ENCODE peak calls at places on chromosomes 11 and 22, in ten cellular contexts. J is AG10803, G is brain microvascular endothelial cell, K is thoracic aorta, R is right lobe of liver, W is fibroblast of lung, M is vagina, Y is DND-41, S is lower lobe of right lung, V is retinal pigment epithelial cell. F is an unnamed sample.

GRCh38 chr22:41513391-41513790 is 30.9 kb downstream of the POLR3H start:
- DNase-seq in K (no peak), R (no peak), M (no peak), J (no peak), S (no peak), W (no peak), Y (no peak), V (no peak), G (no peak), F (no peak)

GRCh38 chr11:22703561-22703960 is 37.1 kb downstream of the GAS2 start:
- DNase-seq in M (no peak), S (no peak), J (no peak), V (peak), R (no peak), G (no peak), K (no peak), Y (no peak), W (peak), F (no peak)

GRCh38 chr11:72350752-72351151 is 83.6 kb downstream of the CLPB start:
- DNase-seq in Y (no peak), W (no peak), S (no peak), J (no peak), K (no peak), R (no peak), G (no peak), V (no peak), M (no peak), F (no peak)

GRCh38 chr11:15536438-15536837 is 421.7 kb downstream of the INSC start:
- DNase-seq in R (no peak), M (no peak), Y (no peak), S (no peak), J (no peak), K (no peak), V (no peak), G (no peak), W (no peak), F (no peak)

GRCh38 chr11:47923667-47924066 is 56.7 kb upstream of the PTPRJ start:
- DNase-seq in Y (no peak), R (no peak), J (peak), W (peak), S (peak), V (no peak), M (no peak), K (no peak), G (no peak), F (no peak)

GRCh38 chr11:2832718-2833020 is 52.9 kb downstream of the CDKN1C start:
- DNase-seq in G (no peak), J (no peak), K (no peak), Y (no peak), M (no peak), V (no peak), S (no peak), W (no peak), R (no peak), F (no peak)

GRCh38 chr22:44085743-44086741 is 61.9 kb downstream of the PARVB start:
- DNase-seq in M (peak), G (peak), R (no peak), K (no peak), W (peak), S (peak), Y (peak), J (peak), V (peak), F (no peak)

GRCh38 chr22:40009953-40010751 is 15.4 kb downstream of the FAM83F start:
- DNase-seq in R (no peak), M (no peak), G (no peak), V (no peak), S (peak), Y (no peak), K (no peak), W (no peak), J (no peak), F (no peak)

GRCh38 chr11:86497310-86497709 is 122.6 kb downstream of the CCDC81 start:
- DNase-seq in V (peak), G (peak), K (no peak), S (no peak), M (no peak), R (no peak), J (peak), W (peak), Y (no peak), F (no peak)

GRCh38 chr11:74154621-74155281 is 16.1 kb downstream of the C2CD3 start:
- DNase-seq in K (no peak), G (no peak), S (no peak), M (no peak), J (peak), V (no peak), Y (no peak), R (no peak), W (peak), F (no peak)

GRCh38 chr11:95565692-95566091 is 223.9 kb downstream of the FAM76B start:
- DNase-seq in G (no peak), R (no peak), Y (no peak), J (no peak), W (no peak), M (no peak), V (no peak), S (no peak), K (no peak), F (no peak)

GRCh38 chr11:113991170-113991569 is 16.3 kb downstream of the HTR3A start:
- DNase-seq in S (no peak), G (peak), J (no peak), R (no peak), M (no peak), K (no peak), Y (peak), V (no peak), W (peak), F (no peak)

GRCh38 chr11:2298795-2299747 is 2.6 kb downstream of the C11orf21 start:
- DNase-seq in G (no peak), W (no peak), M (peak), R (peak), V (no peak), Y (peak), S (peak), J (no peak), K (no peak), F (peak)

GRCh38 chr11:128303383-128303782 is 284.0 kb downstream of the ETS1 start:
- DNase-seq in W (no peak), G (no peak), Y (no peak), V (no peak), R (no peak), K (no peak), J (no peak), S (no peak), M (no peak), F (no peak)

GRCh38 chr11:103257360-103257759 is 148.1 kb downstream of the DYNC2H1 start:
- DNase-seq in V (no peak), W (peak), J (peak), S (no peak), R (no peak), Y (no peak), M (no peak), K (no peak), G (peak), F (no peak)

GRCh38 chr22:50305658-50306566 is 1.5 kb downstream of the PLXNB2 start:
- DNase-seq in Y (no peak), R (peak), W (peak), V (peak), M (peak), S (peak), J (peak), G (peak), K (peak), F (peak)

GRCh38 chr11:24198458-24198857 is 298.4 kb upstream of the LUZP2 start:
- DNase-seq in G (peak), V (no peak), W (peak), R (no peak), M (no peak), Y (no peak), S (no peak), K (no peak), J (peak), F (no peak)

GRCh38 chr11:100956321-100956720 is 173.3 kb downstream of the PGR start:
- DNase-seq in V (no peak), S (no peak), W (no peak), Y (no peak), J (no peak), M (no peak), R (no peak), G (no peak), K (no peak), F (no peak)

GRCh38 chr22:18023509-18024275 is 669 bp downstream of the MICAL3 start:
- DNase-seq in K (peak), J (peak), M (no peak), R (peak), S (no peak), V (peak), W (peak), G (no peak), Y (peak), F (peak)

GRCh38 chr11:12143461-12144258 is 33.3 kb downstream of the MICAL2 start:
- DNase-seq in G (peak), K (no peak), V (no peak), S (no peak), M (no peak), Y (no peak), W (peak), J (no peak), R (no peak), F (no peak)

GRCh38 chr11:76023408-76024068 is 182.8 kb downstream of the WNT11 start:
- DNase-seq in V (no peak), G (no peak), R (no peak), W (no peak), J (no peak), S (no peak), K (no peak), Y (no peak), M (no peak), F (no peak)

GRCh38 chr11:96045622-96046456 is 121.9 kb upstream of the MTMR2 start:
- DNase-seq in V (peak), S (no peak), Y (no peak), R (no peak), W (peak), J (peak), M (no peak), G (peak), K (peak), F (peak)

GRCh38 chr11:134223066-134223465 is 701 bp downstream of the NCAPD3 start:
- DNase-seq in K (no peak), M (no peak), W (no peak), R (no peak), S (no peak), Y (no peak), G (no peak), J (no peak), V (no peak), F (no peak)

GRCh38 chr11:43972366-43972765 is 29.9 kb downstream of the C11orf96 start:
- DNase-seq in W (no peak), J (no peak), V (no peak), S (no peak), R (no peak), K (no peak), G (no peak), M (no peak), Y (no peak), F (peak)

GRCh38 chr11:56214537-56214936 is 19.5 kb downstream of the OR5T2 start:
- DNase-seq in K (no peak), G (no peak), W (no peak), V (no peak), S (no peak), M (no peak), R (no peak), Y (no peak), J (no peak), F (no peak)

GRCh38 chr11:16002942-16003341 is 353.4 kb downstream of the SOX6 start:
- DNase-seq in R (no peak), K (no peak), V (no peak), Y (no peak), W (no peak), M (no peak), G (no peak), S (no peak), J (no peak), F (no peak)

GRCh38 chr11:111077938-111078337 is 167.6 kb upstream of the POU2AF2 start:
- DNase-seq in W (no peak), Y (no peak), J (no peak), G (no peak), V (no peak), K (no peak), M (no peak), S (no peak), R (no peak), F (no peak)

GRCh38 chr22:25777870-25778269 is 35.9 kb downstream of the MYO18B start:
- DNase-seq in R (no peak), J (peak), K (no peak), S (no peak), M (no peak), G (peak), W (peak), V (no peak), Y (peak), F (no peak)

GRCh38 chr11:68904458-68904847 is 762 bp downstream of the IGHMBP2 start:
- DNase-seq in G (peak), Y (peak), W (no peak), V (no peak), M (no peak), S (no peak), R (no peak), J (no peak), K (no peak), F (no peak)

GRCh38 chr11:118084247-118084646 is 2.5 kb downstream of the SMIM35 start:
- DNase-seq in S (no peak), M (no peak), Y (no peak), K (no peak), R (no peak), V (no peak), J (peak), W (no peak), G (no peak), F (no peak)

GRCh38 chr11:134658481-134659080 is 246.5 kb upstream of the B3GAT1 start:
- DNase-seq in K (no peak), S (no peak), W (no peak), Y (peak), G (no peak), V (no peak), J (no peak), M (peak), R (no peak), F (peak)

GRCh38 chr11:129451524-129451923 is 75.9 kb downstream of the BARX2 start:
- DNase-seq in R (no peak), W (no peak), S (no peak), K (no peak), J (no peak), M (no peak), G (no peak), Y (no peak), V (peak), F (no peak)

GRCh38 chr11:75338516-75339218 is 12.8 kb downstream of the ARRB1 start:
- DNase-seq in M (no peak), R (no peak), G (peak), Y (no peak), W (peak), K (no peak), S (no peak), J (peak), V (no peak), F (peak)

DNA sequence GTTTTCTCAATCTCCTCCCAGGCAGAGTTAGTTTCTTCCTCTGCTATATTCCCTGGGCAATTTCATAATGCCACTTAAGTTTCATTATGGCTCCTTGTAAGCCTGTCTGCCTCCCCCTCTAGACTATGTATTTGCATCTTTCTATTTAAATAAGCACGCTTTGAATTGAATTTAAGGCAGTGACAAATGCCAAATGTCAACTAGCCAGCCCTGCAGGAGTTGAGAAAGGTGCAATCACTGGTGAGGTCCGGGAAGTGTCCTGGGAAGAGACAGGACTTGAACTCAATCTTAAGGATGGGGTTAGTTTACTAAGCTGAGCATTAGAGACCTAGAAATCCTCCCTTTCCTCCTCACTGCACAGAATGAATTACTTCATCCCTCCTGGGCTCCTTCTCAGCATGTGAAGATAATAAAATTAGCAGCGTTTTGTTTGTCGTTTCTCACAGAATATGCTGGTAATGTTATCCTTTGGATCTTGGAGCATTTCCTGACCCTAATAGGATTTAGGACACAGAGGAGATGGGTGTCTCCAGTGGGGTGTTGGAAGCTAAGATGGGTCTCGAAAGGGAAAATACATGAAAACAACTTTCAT is 1.6 kb downstream of the TCP11L1 start:
- DNase-seq in Y (no peak), J (no peak), R (no peak), V (no peak), S (no peak), K (no peak), W (no peak), G (no peak), M (no peak), F (no peak)
- H3K4me3 ChIP-seq in Y (peak), J (peak), R (no peak), V (no peak), S (peak), K (peak), W (peak), G (peak), M (peak), F (peak)

GRCh38 chr22:28034760-28035401 is 115.8 kb upstream of the PITPNB start:
- DNase-seq in K (no peak), V (no peak), G (peak), M (peak), W (peak), Y (peak), S (no peak), J (peak), R (no peak), F (peak)
- H3K4me3 ChIP-seq in K (no peak), V (no peak), G (no peak), M (no peak), W (no peak), Y (peak), S (no peak), J (no peak), R (no peak), F (no peak)

GRCh38 chr22:31342389-31343125 is 3.6 kb downstream of the PATZ1 start:
- DNase-seq in V (no peak), M (no peak), J (no peak), G (no peak), S (no peak), K (no peak), Y (no peak), R (no peak), W (no peak), F (no peak)
- H3K4me3 ChIP-seq in V (peak), M (no peak), J (no peak), G (peak), S (peak), K (peak), Y (no peak), R (no peak), W (no peak), F (peak)

DNA sequence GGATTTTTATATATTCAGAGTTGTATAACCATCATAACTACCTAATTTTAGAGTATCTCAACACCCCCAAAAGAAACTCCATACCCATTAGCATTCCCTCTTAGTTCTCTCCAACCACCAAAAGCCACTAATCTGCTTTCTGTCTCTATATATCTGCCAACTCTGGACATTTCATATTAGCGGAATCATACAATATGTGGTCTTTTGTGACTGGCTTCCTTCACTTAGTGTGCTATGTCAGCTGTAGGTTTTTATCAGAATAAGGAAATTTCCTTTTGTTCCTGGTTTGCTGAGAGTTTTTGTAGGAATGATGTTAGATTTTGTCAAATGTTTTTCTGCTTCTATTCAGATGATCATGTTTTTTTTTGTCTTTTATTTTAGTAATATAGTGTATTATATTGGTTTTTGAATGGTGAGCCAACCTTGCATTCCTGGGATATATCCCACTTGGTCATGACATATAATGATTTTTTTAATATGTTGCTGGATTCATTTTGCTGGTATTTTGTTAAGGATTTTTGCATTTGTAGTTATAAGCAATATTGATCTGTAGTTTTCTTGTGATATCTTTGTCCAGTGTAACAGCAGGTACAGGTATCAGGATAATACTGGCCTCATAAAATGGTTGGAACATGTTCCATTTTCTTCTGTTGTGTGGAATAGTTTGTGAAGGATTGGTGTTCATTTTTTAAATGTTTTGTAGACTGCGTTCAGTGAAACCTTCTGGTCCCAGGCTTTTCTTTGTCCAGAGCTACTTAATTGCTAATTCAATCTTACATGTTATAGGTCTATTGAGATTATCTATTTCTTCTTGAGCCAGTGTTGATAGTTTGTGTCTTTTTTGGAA is 16.8 kb downstream of the DGCR8 start:
- DNase-seq in G (no peak), V (no peak), M (no peak), W (no peak), R (no peak), K (no peak), S (no peak), Y (no peak), J (no peak), F (no peak)
- H3K4me3 ChIP-seq in G (no peak), V (no peak), M (no peak), W (no peak), R (no peak), K (no peak), S (no peak), Y (no peak), J (no peak), F (no peak)

F was measured in coronary artery.